ENCODE peak calls at places on chromosomes 13 and 19, in nine cellular contexts. P is neural progenitor cell, W is astrocyte, R is NT2/D1, J is uterus, N is Peyer's patch, E is lung, D is pancreas, L is adrenal gland. O is an unnamed sample.

GRCh38 chr13:92677571-92677970 is 549.0 kb upstream of the GPC6 start:
- DNase-seq in P (peak; percentile 33), W (no peak), R (no peak), J (no peak), N (no peak), E (no peak), D (no peak), L (no peak), O (peak; percentile 68)

GRCh38 chr13:102965802-102966201 is 100.4 kb downstream of the SLC10A2 start:
- DNase-seq in P (no peak), W (no peak), R (no peak), J (no peak), N (no peak), E (no peak), D (no peak), L (no peak), O (no peak)

GRCh38 chr13:21348771-21349170 is 110.3 kb downstream of the ZDHHC20 start:
- DNase-seq in P (no peak), W (no peak), R (no peak), J (no peak), N (no peak), E (no peak), D (no peak), L (no peak), O (no peak)

GRCh38 chr13:112058519-112058873 is 8.5 kb upstream of the SOX1 start:
- DNase-seq in P (no peak), W (no peak), R (no peak), J (no peak), N (no peak), E (no peak), D (no peak), L (no peak), O (no peak)

GRCh38 chr13:43145556-43145955 is 122.2 kb downstream of the DNAJC15 start:
- DNase-seq in P (no peak), W (no peak), R (no peak), J (no peak), N (no peak), E (no peak), D (no peak), L (no peak), O (no peak)

GRCh38 chr19:18879579-18880373 is 16.2 kb downstream of the CERS1 start:
- DNase-seq in P (peak; percentile 36), W (no peak), R (no peak), J (no peak), N (peak; percentile 71), E (no peak), D (no peak), L (no peak), O (no peak)

GRCh38 chr19:16566702-16567101 is 5.5 kb downstream of the SLC35E1 start:
- DNase-seq in P (no peak), W (no peak), R (no peak), J (no peak), N (no peak), E (no peak), D (no peak), L (no peak), O (no peak)

GRCh38 chr13:111047326-111047725 is 67.8 kb upstream of the ARHGEF7 start:
- DNase-seq in P (no peak), W (no peak), R (no peak), J (no peak), N (no peak), E (no peak), D (no peak), L (no peak), O (no peak)

GRCh38 chr19:13181747-13182388 is 31.7 kb downstream of the IER2 start:
- DNase-seq in P (no peak), W (peak; percentile 66), R (no peak), J (peak; percentile 64), N (peak; percentile 68), E (no peak), D (peak; percentile 63), L (peak; percentile 84), O (peak; percentile 92)

GRCh38 chr13:20359335-20359734 is 127.2 kb upstream of the GJB6 start:
- DNase-seq in P (no peak), W (peak; percentile 100), R (no peak), J (no peak), N (no peak), E (no peak), D (no peak), L (no peak), O (no peak)

GRCh38 chr19:50780753-50781480 is 9.3 kb upstream of the ACP4 start:
- DNase-seq in P (no peak), W (no peak), R (no peak), J (no peak), N (no peak), E (peak; percentile 57), D (no peak), L (no peak), O (no peak)

GRCh38 chr13:36789061-36789460 is 30.0 kb upstream of the RFXAP start:
- DNase-seq in P (no peak), W (no peak), R (no peak), J (no peak), N (no peak), E (no peak), D (no peak), L (no peak), O (no peak)

GRCh38 chr13:27264648-27265047 is 6.0 kb upstream of the RASL11A start:
- DNase-seq in P (no peak), W (no peak), R (no peak), J (no peak), N (no peak), E (no peak), D (no peak), L (peak; percentile 65), O (no peak)

GRCh38 chr13:113637262-113638160 is 20.5 kb downstream of the ATP4B start:
- DNase-seq in P (no peak), W (no peak), R (no peak), J (no peak), N (peak; percentile 34), E (no peak), D (peak; percentile 38), L (no peak), O (peak; percentile 26)

GRCh38 chr13:21240586-21240985 is 64.1 kb downstream of the MRPL57 start:
- DNase-seq in P (no peak), W (peak; percentile 48), R (no peak), J (no peak), N (no peak), E (no peak), D (no peak), L (no peak), O (no peak)

GRCh38 chr13:75803982-75804381 is 167.9 kb downstream of the LMO7 start:
- DNase-seq in P (no peak), W (no peak), R (no peak), J (no peak), N (no peak), E (no peak), D (no peak), L (no peak), O (no peak)

GRCh38 chr19:35462476-35462953 is 14.5 kb downstream of the FFAR2 start:
- DNase-seq in P (no peak), W (no peak), R (no peak), J (no peak), N (peak; percentile 75), E (no peak), D (no peak), L (peak; percentile 24), O (no peak)

GRCh38 chr13:26658491-26658890 is 101.0 kb downstream of the WASF3 start:
- DNase-seq in P (peak; percentile 70), W (no peak), R (no peak), J (no peak), N (no peak), E (no peak), D (no peak), L (no peak), O (no peak)

GRCh38 chr13:50747939-50748338 is 95.6 kb downstream of the DLEU7 start:
- DNase-seq in P (no peak), W (no peak), R (no peak), J (no peak), N (no peak), E (no peak), D (no peak), L (no peak), O (no peak)

DNA sequence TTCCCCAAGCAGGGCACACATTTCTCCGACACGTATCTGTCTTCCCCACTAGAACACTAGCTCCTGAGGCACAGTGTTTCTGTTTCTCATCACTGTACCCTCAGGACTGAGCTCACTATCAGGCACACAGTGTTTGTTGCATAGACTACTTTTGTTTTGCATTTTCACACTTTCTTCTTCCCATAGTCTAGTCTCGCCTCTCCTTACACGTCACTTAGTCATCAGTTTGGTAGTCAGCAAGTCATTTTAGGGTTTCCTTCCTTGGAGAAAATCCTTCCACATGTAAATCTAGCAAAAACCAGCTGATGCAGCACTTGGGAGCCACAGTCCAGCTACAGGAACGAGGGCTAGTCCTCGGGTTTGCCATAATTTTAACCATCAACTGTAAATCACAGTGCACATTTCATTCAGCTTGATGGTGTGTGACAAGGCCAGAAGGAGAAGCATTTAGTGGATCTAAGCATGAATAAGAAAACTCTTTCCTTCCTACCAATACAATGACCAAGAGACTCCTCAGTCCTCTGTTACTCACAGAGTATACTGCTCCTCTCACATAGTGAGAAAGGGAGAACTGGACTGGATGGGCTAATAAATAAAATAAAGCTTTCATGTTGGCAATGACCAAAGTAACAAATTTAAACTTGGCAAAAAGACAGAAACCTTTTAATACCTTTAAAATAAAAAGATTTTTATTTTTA is 221.0 kb downstream of the KLF12 start:
- DNase-seq in P (no peak), W (peak; percentile 72), R (no peak), J (no peak), N (no peak), E (no peak), D (no peak), L (no peak), O (no peak)
- H3K4me3 ChIP-seq in P (no peak overlapping the region), W (no peak overlapping the region), R (no peak overlapping the region), J (no peak overlapping the region), N (no peak overlapping the region), E (no peak overlapping the region), D (no peak overlapping the region), L (no peak overlapping the region), O (no peak overlapping the region)

DNA sequence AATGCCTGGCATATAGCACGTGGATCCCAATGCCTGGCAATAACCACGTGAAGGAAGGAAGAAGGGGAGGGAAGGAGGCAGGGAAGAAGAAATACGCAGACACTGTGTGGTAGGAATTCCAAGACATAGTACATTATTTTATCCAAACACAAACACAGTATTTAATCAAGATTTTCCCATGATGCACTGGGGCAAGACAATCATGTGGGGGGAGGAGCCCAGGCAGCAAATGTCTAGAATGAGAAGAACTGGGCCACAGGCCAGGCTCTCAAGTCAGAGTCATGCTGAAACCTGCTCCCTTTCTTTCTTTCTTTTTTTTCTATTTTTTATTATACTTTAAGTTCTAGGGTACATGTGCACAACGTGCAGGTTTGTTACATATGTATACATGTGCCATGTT is 717.9 kb downstream of the UQCRFS1 start:
- DNase-seq in P (no peak), W (peak; percentile 31), R (no peak), J (no peak), N (no peak), E (no peak), D (no peak), L (no peak), O (no peak)
- H3K27me3 ChIP-seq in P (no peaks in the 10 kb centered on the region), W (no peaks in the 10 kb centered on the region), R (no peaks in the 10 kb centered on the region), J (no peaks in the 10 kb centered on the region), N (no peaks in the 10 kb centered on the region), E (no peaks in the 10 kb centered on the region), D (no peaks in the 10 kb centered on the region), L (no peaks in the 10 kb centered on the region), O (no peaks in the 10 kb centered on the region)

GRCh38 chr19:1862424-1863307 is 713 bp downstream of the KLF16 start:
- DNase-seq in P (peak; percentile 77), W (no peak), R (no peak), J (no peak), N (no peak), E (no peak), D (peak; percentile 79), L (no peak), O (peak; percentile 80)
- H3K4me1 ChIP-seq in P (peaks cover 41% of the 10 kb centered on the region), W (peaks cover 31% of the 10 kb centered on the region), R (peaks cover 22% of the 10 kb centered on the region), J (no peaks in the 10 kb centered on the region), N (peaks cover 30% of the 10 kb centered on the region), E (peaks cover 8% of the 10 kb centered on the region), D (no peaks in the 10 kb centered on the region), L (peaks cover 27% of the 10 kb centered on the region), O (peaks cover 11% of the 10 kb centered on the region)

GRCh38 chr13:83825676-83826075 is 56.6 kb downstream of the SLITRK1 start:
- DNase-seq in P (no peak), W (peak; percentile 12), R (no peak), J (no peak), N (no peak), E (no peak), D (no peak), L (no peak), O (no peak)
- H3K4me3 ChIP-seq in P (no peak overlapping the region), W (no peak overlapping the region), R (no peak overlapping the region), J (no peak overlapping the region), N (no peak overlapping the region), E (no peak overlapping the region), D (no peak overlapping the region), L (no peak overlapping the region), O (no peak overlapping the region)

O was measured in right cardiac atrium.